ENCODE peak calls at places on chromosomes 11 and 22, in four cellular contexts. V, J, D and F are unnamed samples.

GRCh38 chr11:37905707-37906417 is 1307.8 kb upstream of the RAG2 start:
- DNase-seq in V (no peak), J (no peak), D (no peak), F (no peak)

GRCh38 chr11:115298613-115299012 is 205.6 kb downstream of the CADM1 start:
- DNase-seq in V (no peak), J (no peak), D (no peak), F (no peak)

GRCh38 chr11:2750601-2751522 is 51.1 kb upstream of the KCNQ1OT1 start:
- DNase-seq in V (no peak), J (peak; percentile 29), D (peak; percentile 29), F (peak; percentile 54)

GRCh38 chr11:103624708-103625623 is 411.5 kb upstream of the DDI1 start:
- DNase-seq in V (no peak), J (no peak), D (no peak), F (no peak)

GRCh38 chr11:123580137-123580536 is 74.3 kb downstream of the SCN3B start:
- DNase-seq in V (no peak), J (no peak), D (no peak), F (no peak)

GRCh38 chr11:21072517-21072916 is 403.1 kb downstream of the NELL1 start:
- DNase-seq in V (no peak), J (no peak), D (no peak), F (no peak)

GRCh38 chr11:77559686-77560425 is 29.9 kb upstream of the AQP11 start:
- DNase-seq in V (no peak), J (no peak), D (no peak), F (no peak)

GRCh38 chr22:22462813-22463567 is 45.6 kb downstream of the ZNF280B start:
- DNase-seq in V (no peak), J (no peak), D (no peak), F (no peak)

GRCh38 chr11:20068691-20069090 is 91.6 kb downstream of the DBX1 start:
- DNase-seq in V (no peak), J (no peak), D (peak; percentile 50), F (no peak)
- H3K27ac ChIP-seq in V (no peak overlapping the region), J (no peak overlapping the region), D (no peak overlapping the region), F (no peak overlapping the region)

DNA sequence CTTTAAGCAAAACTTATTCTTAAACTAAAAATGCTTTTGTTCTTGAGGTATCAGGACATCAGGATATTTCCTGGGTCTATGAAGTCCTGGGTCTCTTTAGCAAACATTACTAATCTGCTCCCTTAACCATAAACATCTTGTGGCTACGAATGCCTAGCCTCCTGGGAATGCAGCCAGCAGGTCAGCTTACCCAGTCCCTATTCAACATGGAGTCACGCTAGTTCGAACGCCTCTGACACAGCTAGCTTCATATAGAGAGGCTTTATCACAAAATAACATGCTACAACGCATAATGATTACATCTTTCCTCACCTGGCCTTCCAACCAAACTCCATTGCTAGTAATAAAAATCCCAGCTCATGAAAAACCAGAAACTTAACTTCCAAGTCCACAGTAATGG is 17.5 kb upstream of the FIBIN start:
- DNase-seq in V (no peak), J (no peak), D (no peak), F (no peak)
- TF ChIP-seq CTCF in V (no peak), J (no peak), D (no peak), F (no peak)

DNA sequence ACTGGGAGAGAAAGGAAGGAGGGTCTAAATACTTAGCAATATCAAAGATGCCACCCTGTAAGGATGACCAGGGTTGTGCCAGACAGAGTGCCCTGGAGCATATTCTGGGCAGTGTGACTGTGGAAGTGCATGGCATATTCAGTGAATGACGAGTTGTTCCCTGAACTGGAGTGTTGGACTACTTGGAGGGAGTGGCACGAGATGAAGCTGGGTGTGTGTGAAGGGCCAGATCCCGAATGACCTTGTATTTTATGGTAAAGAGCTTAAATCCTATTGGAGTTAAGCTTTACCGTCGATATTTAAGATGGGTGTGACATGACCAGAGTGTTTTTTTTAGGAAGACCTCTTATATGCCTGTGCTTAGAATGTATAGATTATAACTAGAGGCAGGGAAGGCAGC is 48.8 kb downstream of the STIM1 start:
- DNase-seq in V (no peak), J (no peak), D (no peak), F (no peak)
- H3K4me3 ChIP-seq in V (no peak overlapping the region), J (no peak overlapping the region), D (no peak overlapping the region), F (no peak overlapping the region)

GRCh38 chr11:61041755-61042518 is 60.4 kb upstream of the CD5 start:
- DNase-seq in V (peak; percentile 91), J (no peak), D (no peak), F (no peak)
- H3K27ac ChIP-seq in V (peak overlapping the region; percentile 60), J (peak overlapping the region; percentile 81), D (no peak overlapping the region), F (no peak overlapping the region)

GRCh38 chr11:70158757-70159389 is 44.2 kb upstream of the FADD start:
- DNase-seq in V (no peak), J (no peak), D (no peak), F (no peak)

GRCh38 chr11:70156291-70157037 is 46.6 kb upstream of the FADD start:
- DNase-seq in V (no peak), J (no peak), D (peak; percentile 46), F (no peak)

GRCh38 chr11:70159612-70160570 is 43.2 kb upstream of the FADD start:
- DNase-seq in V (no peak), J (no peak), D (peak; percentile 61), F (no peak)

GRCh38 chr11:70155386-70155785 is 47.7 kb upstream of the FADD start:
- DNase-seq in V (no peak), J (no peak), D (peak; percentile 79), F (no peak)

GRCh38 chr11:70158201-70158600 is 44.9 kb upstream of the FADD start:
- DNase-seq in V (no peak), J (no peak), D (no peak), F (peak; percentile 29)
- TF ChIP-seq CTCF in V (no peak), J (peak; percentile 10), D (no peak), F (peak; percentile 38)